ENCODE peak calls at places on chromosomes 6 and 20, in four cellular contexts. O, Q, L and D are unnamed samples.

GRCh38 chr20:49290608-49291191 is 12.8 kb upstream of the ZNFX1 start:
- DNase-seq in L (no peak), O (no peak), Q (peak; percentile 39), D (no peak)

GRCh38 chr6:25193147-25193864 is 85.9 kb upstream of the CARMIL1 start:
- DNase-seq in L (no peak), Q (no peak), O (no peak), D (peak; percentile 95)

GRCh38 chr6:134739299-134740090 is 210.4 kb downstream of the ALDH8A1 start:
- DNase-seq in Q (no peak), L (no peak), O (no peak), D (peak; percentile 39)

GRCh38 chr6:128365520-128366160 is 154.8 kb downstream of the PTPRK start:
- DNase-seq in O (no peak), Q (no peak), L (no peak), D (no peak)

GRCh38 chr6:118844915-118845314 is 49.0 kb upstream of the ASF1A start:
- DNase-seq in L (no peak), O (no peak), Q (no peak), D (peak; percentile 35)

GRCh38 chr6:145844933-145845531 is 30.4 kb upstream of the FBXO30 start:
- DNase-seq in Q (no peak), O (no peak), L (no peak), D (no peak)

GRCh38 chr6:84581494-84582259 is 182.7 kb downstream of the TBX18 start:
- DNase-seq in Q (no peak), O (no peak), L (no peak), D (peak; percentile 73)

GRCh38 chr20:57108742-57109141 is 157.7 kb downstream of the BMP7 start:
- DNase-seq in O (no peak), L (no peak), Q (peak; percentile 25), D (no peak)

GRCh38 chr20:24977336-24977735 is 15.2 kb downstream of the APMAP start:
- DNase-seq in O (no peak), Q (no peak), L (no peak), D (no peak)

GRCh38 chr6:12010635-12011275 is 1.4 kb upstream of the HIVEP1 start:
- DNase-seq in Q (peak; percentile 91), L (peak; percentile 76), O (no peak), D (no peak)

GRCh38 chr6:148624025-148624424 is 122.8 kb upstream of the UST start:
- DNase-seq in Q (no peak), O (no peak), L (no peak), D (no peak)

GRCh38 chr6:132298344-132298949 is 102.8 kb downstream of the MOXD1 start:
- DNase-seq in O (no peak), L (peak; percentile 33), Q (peak; percentile 62), D (peak; percentile 62)

GRCh38 chr6:56947931-56948330 is 7.0 kb upstream of the BEND6 start:
- DNase-seq in Q (no peak), O (no peak), L (no peak), D (no peak)

GRCh38 chr20:33165416-33166055 is 2.4 kb upstream of the BPIFA2 start:
- DNase-seq in O (no peak), L (no peak), Q (no peak), D (no peak)

GRCh38 chr6:41894366-41895299 is 542 bp downstream of the USP49 start:
- DNase-seq in L (peak; percentile 31), Q (peak; percentile 49), O (no peak), D (no peak)

GRCh38 chr20:57391439-57392129 is 388 bp downstream of the RBM38 start:
- DNase-seq in Q (no peak), O (no peak), L (no peak), D (no peak)

GRCh38 chr6:11309947-11310665 is 77.6 kb upstream of the NEDD9 start:
- DNase-seq in L (peak; percentile 61), O (no peak), Q (peak; percentile 64), D (peak; percentile 25)

GRCh38 chr20:49846206-49846807 is 33.7 kb downstream of the SLC9A8 start:
- DNase-seq in Q (peak; percentile 83), O (no peak), L (no peak), D (peak; percentile 58)

GRCh38 chr6:118748311-118749062 is 97.1 kb upstream of the CEP85L start:
- DNase-seq in L (peak; percentile 65), O (no peak), Q (peak; percentile 67), D (peak; percentile 46)

GRCh38 chr20:46226602-46227001 is 81.7 kb downstream of the CDH22 start:
- DNase-seq in L (no peak), O (no peak), Q (peak; percentile 89), D (peak; percentile 32)

GRCh38 chr6:24397631-24398030 is 5.1 kb upstream of the MRS2 start:
- DNase-seq in O (no peak), L (no peak), Q (no peak), D (no peak)

GRCh38 chr6:90103056-90103793 is 193.4 kb downstream of the BACH2 start:
- DNase-seq in L (no peak), Q (no peak), O (no peak), D (no peak)

GRCh38 chr6:27891300-27891913 is 20.8 kb downstream of the OR2B2 start:
- DNase-seq in Q (peak; percentile 51), O (no peak), L (no peak), D (no peak)

GRCh38 chr6:52554684-52555280 is 22.1 kb downstream of the TRAM2 start:
- DNase-seq in L (no peak), Q (no peak), O (no peak), D (no peak)

GRCh38 chr6:52558266-52559000 is 18.4 kb downstream of the TRAM2 start:
- DNase-seq in Q (no peak), L (no peak), O (no peak), D (no peak)

GRCh38 chr6:52555531-52556228 is 21.2 kb downstream of the TRAM2 start:
- DNase-seq in O (no peak), Q (no peak), L (no peak), D (peak; percentile 69)

GRCh38 chr6:52560462-52560861 is 16.4 kb downstream of the TRAM2 start:
- DNase-seq in L (no peak), O (no peak), Q (no peak), D (no peak)

DNA sequence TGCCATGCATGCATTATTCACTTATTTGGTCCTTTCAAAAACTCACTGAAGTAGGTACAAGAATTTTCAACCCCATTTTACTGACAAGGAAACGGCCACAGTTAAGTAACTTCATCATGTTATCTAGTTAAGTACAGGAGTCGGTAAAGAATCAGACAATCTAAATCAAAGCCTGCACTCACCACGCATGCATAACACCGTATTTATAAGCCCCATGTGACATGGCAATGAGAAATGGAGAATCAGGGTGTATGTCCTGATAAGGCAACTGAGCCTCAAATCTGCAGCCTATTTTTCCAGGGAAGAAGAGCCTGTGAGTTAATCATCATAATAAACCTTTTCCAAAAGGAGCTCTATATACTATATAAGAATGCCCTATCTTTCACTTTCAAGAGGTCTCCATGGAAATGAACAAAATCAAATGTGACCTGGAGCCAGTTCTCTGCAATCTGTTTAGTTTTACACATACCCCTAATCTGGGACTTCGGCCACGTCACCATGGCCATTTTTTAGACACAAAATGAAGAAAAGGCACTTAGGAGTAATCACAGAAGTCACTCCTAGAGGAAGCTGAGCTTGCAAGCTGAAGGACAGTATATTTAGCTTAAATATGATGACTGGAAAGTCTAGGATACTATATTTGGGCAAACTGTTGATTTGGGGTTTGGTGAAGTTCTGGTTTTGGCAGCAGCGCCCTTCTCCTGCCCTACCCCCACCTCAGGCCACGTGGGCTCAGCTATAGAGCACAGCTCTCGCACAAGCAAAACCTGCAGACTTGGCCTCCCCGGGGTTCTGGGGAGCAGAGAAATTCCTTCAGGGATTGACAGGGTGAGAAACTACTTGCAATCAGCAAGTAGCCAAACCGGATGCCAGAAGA is 19.2 kb downstream of the TRAM2 start:
- DNase-seq in Q (peak; percentile 91), L (peak; percentile 42), O (no peak), D (peak; percentile 71)
- H2BK5ac ChIP-seq in Q (no peak overlapping the region), L (no peak overlapping the region), O (no peak overlapping the region), D (peak overlapping the region; percentile 93)

DNA sequence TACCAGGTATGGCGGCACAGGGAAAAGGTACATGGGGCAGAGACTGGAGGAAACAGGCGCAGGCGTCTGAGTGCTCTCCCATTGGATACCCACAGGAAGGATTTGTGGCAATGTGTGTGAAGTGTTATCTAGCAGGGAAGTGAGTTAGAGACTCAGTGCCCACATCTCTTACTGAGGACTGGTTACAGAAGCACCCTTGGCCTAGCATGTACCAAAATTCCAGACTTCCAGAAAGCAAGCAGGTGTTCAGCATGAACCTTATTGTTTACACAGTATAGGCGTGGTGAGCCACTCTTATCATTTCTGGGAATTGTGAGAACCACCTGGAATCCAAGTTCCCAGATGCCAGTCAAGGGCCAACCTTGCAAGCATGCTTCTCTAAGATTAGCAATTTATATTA is 14.2 kb downstream of the MANBAL start:
- DNase-seq in L (no peak), Q (no peak), O (no peak), D (no peak)
- H3K56ac ChIP-seq in L (no peak overlapping the region), Q (no peak overlapping the region), O (no peak overlapping the region), D (no peak overlapping the region)

DNA sequence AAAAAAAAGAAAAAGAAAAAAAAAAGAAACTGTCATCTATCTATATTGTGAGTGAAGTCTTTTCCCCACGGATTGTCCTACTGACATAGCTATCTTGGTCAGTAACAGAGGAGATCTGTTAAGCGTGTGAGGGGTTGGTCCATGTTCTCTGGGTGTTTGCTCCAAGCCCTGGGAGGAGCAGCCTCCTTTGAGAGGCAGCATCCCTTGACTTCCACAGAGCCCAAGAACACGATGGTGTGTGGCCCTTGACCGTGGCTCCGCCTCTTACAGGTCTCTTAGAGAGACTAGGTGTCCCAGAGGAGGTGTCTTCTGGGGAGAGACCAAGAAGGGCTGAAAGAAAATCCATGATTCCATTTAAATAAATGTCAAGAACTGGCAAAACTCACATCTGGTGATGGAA is 60.1 kb upstream of the GTSF1L start:
- DNase-seq in O (no peak), L (no peak), Q (no peak), D (no peak)
- H2BK5ac ChIP-seq in O (no peak overlapping the region), L (no peak overlapping the region), Q (no peak overlapping the region), D (no peak overlapping the region)

DNA sequence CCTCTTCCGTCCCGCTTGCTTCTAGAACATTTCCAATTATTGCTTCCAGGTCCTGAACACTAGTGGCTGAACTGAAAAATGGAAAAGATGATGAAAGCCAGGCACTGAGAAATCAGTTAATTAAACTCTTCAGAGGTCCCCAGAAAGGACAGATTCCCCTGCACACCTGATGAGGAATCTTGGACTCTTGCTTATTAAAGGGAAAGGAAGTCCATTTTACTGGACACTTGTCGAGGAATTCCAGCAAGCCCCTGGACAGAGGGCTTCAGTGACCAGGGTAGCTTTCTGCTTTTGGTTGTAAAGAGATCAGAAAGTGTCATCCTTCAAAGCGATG is 47.8 kb upstream of the CDYL start:
- DNase-seq in L (no peak), O (no peak), Q (no peak), D (no peak)
- H3K56ac ChIP-seq in L (no peak overlapping the region), O (no peak overlapping the region), Q (no peak overlapping the region), D (no peak overlapping the region)

GRCh38 chr6:114342086-114342825 is 567 bp downstream of the HS3ST5 start:
- DNase-seq in O (no peak), L (peak; percentile 46), Q (peak; percentile 69), D (no peak)
- H2BK5ac ChIP-seq in O (peak overlapping the region; percentile 74), L (no peak overlapping the region), Q (peak overlapping the region; percentile 16), D (no peak overlapping the region)

DNA sequence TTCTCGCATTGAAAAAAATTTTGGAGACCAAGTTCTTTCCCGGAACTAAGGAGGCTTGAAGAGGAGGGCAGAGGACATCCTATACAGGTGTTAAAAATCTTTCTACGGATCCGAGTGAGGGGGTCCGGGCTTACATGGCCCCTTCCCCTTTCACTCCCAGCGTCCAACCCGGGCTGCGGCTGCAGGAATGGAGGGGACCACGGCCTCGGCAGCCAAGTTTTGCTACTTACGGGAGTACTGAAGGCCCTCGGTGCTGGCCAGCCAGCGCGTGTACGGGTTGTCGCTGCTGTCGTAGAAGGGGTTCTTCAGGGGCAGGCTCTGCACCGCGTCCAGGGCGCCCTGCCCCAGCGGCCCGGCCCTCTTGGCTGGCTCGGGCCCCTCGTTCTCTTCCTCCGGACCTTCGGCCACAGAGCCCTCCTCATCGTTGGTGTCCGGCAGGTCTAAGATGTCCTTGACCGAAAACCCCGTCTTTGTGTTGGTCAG is 642 bp downstream of the NKX2-2 start:
- DNase-seq in Q (peak; percentile 57), O (no peak), L (peak; percentile 44), D (no peak)
- H3K56ac ChIP-seq in Q (no peak overlapping the region), O (no peak overlapping the region), L (no peak overlapping the region), D (no peak overlapping the region)

GRCh38 chr6:14001329-14002012 is 76.7 kb downstream of the RNF182 start:
- DNase-seq in O (no peak), L (no peak), Q (no peak), D (peak; percentile 99)
- H2BK5ac ChIP-seq in O (no peak overlapping the region), L (no peak overlapping the region), Q (no peak overlapping the region), D (peak overlapping the region; percentile 67)